ENCODE peak calls at places on chromosomes 6 and 20, in five cellular contexts. T is Calu3, H is bronchial epithelial cell, W is tibial nerve, I is progenitor cell of endocrine pancreas. C is an unnamed sample.

GRCh38 chr6:129491436-129491835 is 218.5 kb downstream of the ARHGAP18 start:
- DNase-seq in W (no peak), T (no peak), H (no peak), I (no peak), C (peak; percentile 66)

GRCh38 chr6:68958327-68958726 is 323.2 kb downstream of the ADGRB3 start:
- DNase-seq in T (no peak), W (no peak), H (peak; percentile 14), I (no peak), C (peak; percentile 32)

GRCh38 chr6:154791561-154792317 is 58.5 kb downstream of the SCAF8 start:
- DNase-seq in I (no peak), T (no peak), W (no peak), H (peak; percentile 64), C (peak; percentile 28)

GRCh38 chr6:12472601-12473038 is 182.5 kb downstream of the EDN1 start:
- DNase-seq in H (peak; percentile 100), I (no peak), T (no peak), W (no peak), C (peak; percentile 42)

GRCh38 chr6:112468359-112468758 is 121.2 kb downstream of the RFPL4B start:
- DNase-seq in H (peak; percentile 44), T (no peak), I (no peak), W (no peak), C (peak; percentile 76)

GRCh38 chr6:32868257-32868788 is 14.3 kb downstream of the PSMB9 start:
- DNase-seq in W (peak; percentile 76), H (peak; percentile 63), T (peak; percentile 88), I (peak; percentile 67), C (peak; percentile 79)

GRCh38 chr20:20391115-20391514 is 23.2 kb downstream of the INSM1 start:
- DNase-seq in I (no peak), W (no peak), H (no peak), T (no peak), C (no peak)

GRCh38 chr6:90369651-90370050 is 73.0 kb upstream of the BACH2 start:
- DNase-seq in I (no peak), W (no peak), T (no peak), H (no peak), C (peak; percentile 70)

GRCh38 chr6:116165596-116165995 is 39.7 kb upstream of the COL10A1 start:
- DNase-seq in W (no peak), T (no peak), H (no peak), I (no peak), C (no peak)

GRCh38 chr20:57393321-57394086 is 2.3 kb downstream of the RBM38 start:
- DNase-seq in T (no peak), W (no peak), H (no peak), I (no peak), C (no peak)

GRCh38 chr20:19745584-19745983 is 12.5 kb upstream of the RIN2 start:
- DNase-seq in T (no peak), H (no peak), W (no peak), I (no peak), C (no peak)

GRCh38 chr6:2576499-2576898 is 174.2 kb downstream of the MYLK4 start:
- DNase-seq in H (no peak), T (no peak), W (no peak), I (no peak), C (no peak)

GRCh38 chr20:38230957-38231785 is 29.4 kb downstream of the KIAA1755 start:
- DNase-seq in I (no peak), W (no peak), T (no peak), H (peak; percentile 78), C (no peak)

GRCh38 chr20:38228436-38228835 is 32.1 kb downstream of the KIAA1755 start:
- DNase-seq in T (no peak), H (no peak), I (no peak), W (no peak), C (peak; percentile 50)

GRCh38 chr20:38230253-38230551 is 30.3 kb downstream of the KIAA1755 start:
- DNase-seq in T (no peak), W (no peak), I (no peak), H (no peak), C (no peak)

GRCh38 chr20:38227578-38228360 is 32.8 kb downstream of the KIAA1755 start:
- DNase-seq in T (no peak), H (no peak), W (no peak), I (no peak), C (no peak)

DNA sequence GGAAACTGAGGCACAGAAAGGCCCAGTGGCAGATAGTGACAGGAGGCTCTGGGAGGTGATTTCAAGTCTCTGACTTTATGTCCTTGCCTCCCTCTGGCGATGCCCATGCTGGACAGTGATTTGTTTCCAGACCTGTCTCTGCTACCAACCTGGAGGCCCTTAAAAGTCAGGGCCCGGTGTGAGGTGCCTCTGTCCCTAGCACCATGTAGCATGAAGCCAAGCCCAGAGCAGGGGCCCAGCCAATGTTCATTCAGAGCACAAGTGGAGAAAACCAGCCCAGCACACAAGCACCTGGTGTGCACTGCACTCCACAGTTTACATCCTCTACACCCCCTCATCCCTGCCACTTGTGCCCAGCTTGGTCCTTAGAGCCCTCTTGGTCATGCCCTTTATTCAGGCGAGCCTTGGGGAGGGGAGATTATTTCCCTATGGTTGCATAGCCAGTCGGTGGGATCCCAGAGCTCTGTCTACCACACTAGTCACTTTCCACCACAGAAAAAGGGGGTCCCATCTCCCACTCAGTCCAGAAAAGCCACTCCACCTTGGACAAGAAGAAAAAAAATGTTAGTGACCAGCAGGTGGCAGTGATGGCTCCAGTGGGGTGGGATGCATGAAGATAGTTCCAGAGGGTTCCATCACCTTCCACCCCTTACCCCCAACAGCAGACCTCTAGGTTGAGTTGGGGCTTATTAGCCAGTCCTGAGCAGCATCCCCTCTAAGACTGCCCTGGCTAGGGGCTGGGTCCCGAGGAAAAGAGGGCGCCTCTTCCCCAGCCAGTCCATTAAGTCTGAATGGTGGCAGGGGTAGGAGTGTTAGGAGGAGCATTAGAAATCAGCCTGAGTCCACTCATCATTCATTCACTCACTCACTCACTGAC is 30.9 kb downstream of the KIAA1755 start:
- DNase-seq in W (no peak), T (peak; percentile 68), H (peak; percentile 19), I (no peak), C (peak; percentile 48)
- TF ChIP-seq CTCF in W (peak; percentile 25), T (peak; percentile 83), H (peak; percentile 64), I (peak; percentile 58), C (peak; percentile 74)

GRCh38 chr6:159655409-159655988 is 37.5 kb downstream of the SOD2 start:
- DNase-seq in I (no peak), W (no peak), H (no peak), T (no peak), C (no peak)

GRCh38 chr6:159654483-159655098 is 38.5 kb downstream of the SOD2 start:
- DNase-seq in T (peak; percentile 24), W (no peak), H (peak; percentile 55), I (no peak), C (peak; percentile 79)
- TF ChIP-seq CTCF in T (peak; percentile 55), W (peak; percentile 55), H (peak; percentile 34), I (peak; percentile 80), C (peak; percentile 49)

DNA sequence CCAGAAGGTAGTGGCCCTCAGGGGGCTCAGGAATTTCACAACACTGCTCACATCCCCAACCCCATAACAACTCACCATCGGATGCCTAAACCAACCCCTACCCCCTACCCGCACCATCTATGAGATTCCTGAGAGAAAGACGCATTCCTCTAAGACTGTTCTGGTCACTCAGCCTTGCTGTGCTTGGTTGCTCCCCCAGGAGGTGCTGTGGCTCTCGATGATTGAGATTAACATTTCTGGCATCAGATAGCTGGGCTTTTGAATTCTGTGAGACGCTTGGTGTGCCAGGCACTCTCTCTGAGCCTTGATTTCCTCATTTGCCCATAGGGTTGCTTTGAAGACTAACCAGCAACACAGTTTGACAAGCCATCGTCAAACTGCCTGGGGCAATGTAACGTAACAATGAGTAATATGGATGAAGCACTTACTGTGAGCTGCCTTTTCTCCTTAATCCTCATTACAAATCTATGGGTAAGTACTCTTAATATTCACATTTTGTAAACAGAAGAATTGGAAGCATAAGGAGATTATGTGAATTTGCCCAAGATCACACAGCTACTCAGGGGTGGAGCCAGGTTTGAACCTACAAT is 978 bp downstream of the WFDC6 start:
- DNase-seq in I (no peak), T (no peak), H (peak; percentile 89), W (no peak), C (no peak)
- TF ChIP-seq CTCF in I (peak; percentile 24), T (no peak), H (peak; percentile 18), W (no peak), C (no peak)

GRCh38 chr6:4316867-4317400 is 181.6 kb upstream of the ECI2 start:
- DNase-seq in T (peak; percentile 42), H (peak; percentile 95), W (no peak), I (no peak), C (peak; percentile 65)

GRCh38 chr6:4314201-4314707 is 178.9 kb upstream of the ECI2 start:
- DNase-seq in W (no peak), I (no peak), T (no peak), H (no peak), C (no peak)

GRCh38 chr6:4311976-4312860 is 176.8 kb upstream of the ECI2 start:
- DNase-seq in T (no peak), H (no peak), W (no peak), I (no peak), C (no peak)

GRCh38 chr6:4309540-4309939 is 174.2 kb upstream of the ECI2 start:
- DNase-seq in H (no peak), W (no peak), T (no peak), I (no peak), C (no peak)

DNA sequence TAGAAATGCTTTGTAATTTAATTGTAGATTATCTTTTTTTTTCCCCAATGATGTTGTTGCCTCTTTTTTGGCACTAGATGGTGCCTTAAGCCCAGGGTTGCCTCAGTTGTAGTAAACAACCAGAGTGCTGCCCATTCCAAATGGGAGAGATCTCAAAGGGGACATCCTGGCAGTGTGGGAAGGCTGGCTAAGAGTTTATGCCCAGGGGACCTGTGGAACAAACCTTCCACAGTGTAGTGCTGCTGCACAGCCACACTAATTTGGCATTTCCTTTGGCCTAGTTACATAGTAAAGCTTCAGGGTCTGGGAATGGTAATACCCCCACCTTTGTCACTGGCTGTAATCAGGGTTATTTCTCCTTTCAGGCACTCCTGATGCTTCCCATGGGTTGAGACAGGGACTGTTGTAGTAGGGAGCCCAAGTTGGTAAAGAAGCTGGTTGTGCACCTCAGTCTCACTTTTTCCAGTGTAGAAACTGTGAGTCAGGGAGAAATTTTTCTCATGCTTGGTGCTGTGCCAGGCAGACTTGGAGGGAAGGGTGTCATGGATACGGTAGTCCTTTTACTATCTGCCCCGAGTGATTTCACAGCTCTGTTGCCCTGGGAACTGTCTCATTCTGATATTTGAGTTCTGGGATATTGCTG is 177.8 kb upstream of the ECI2 start:
- DNase-seq in T (peak; percentile 49), W (no peak), H (peak; percentile 97), I (no peak), C (peak; percentile 96)
- TF ChIP-seq CTCF in T (peak; percentile 19), W (peak; percentile 19), H (peak; percentile 46), I (no peak), C (peak; percentile 71)

GRCh38 chr20:6576721-6577120 is 190.8 kb upstream of the BMP2 start:
- DNase-seq in H (no peak), W (no peak), I (no peak), T (no peak), C (peak; percentile 55)
- TF ChIP-seq CTCF in H (no peak), W (no peak), I (no peak), T (no peak), C (no peak)

GRCh38 chr20:58483051-58483450 is 32.1 kb downstream of the APCDD1L start:
- DNase-seq in T (no peak), H (no peak), W (no peak), I (no peak), C (no peak)

GRCh38 chr20:58482416-58482815 is 32.8 kb downstream of the APCDD1L start:
- DNase-seq in I (no peak), H (no peak), W (no peak), T (no peak), C (peak; percentile 56)

GRCh38 chr20:58480455-58481356 is 34.5 kb downstream of the APCDD1L start:
- DNase-seq in H (no peak), T (no peak), I (no peak), W (no peak), C (no peak)

GRCh38 chr20:58479666-58480454 is 35.3 kb downstream of the APCDD1L start:
- DNase-seq in H (no peak), T (no peak), I (no peak), W (no peak), C (no peak)

GRCh38 chr20:58481541-58482021 is 33.6 kb downstream of the APCDD1L start:
- DNase-seq in T (peak; percentile 61), I (peak; percentile 30), H (peak; percentile 23), W (no peak), C (peak; percentile 68)
- TF ChIP-seq CTCF in T (peak; percentile 61), I (peak; percentile 52), H (peak; percentile 89), W (peak; percentile 28), C (peak; percentile 87)